ENCODE peak calls at places on chromosomes 7 and 10, in seven cellular contexts. K is nephron progenitor cell; A is activated CD4-positive, alpha-beta T cell treated with anti-CD3 and anti-CD28 coated beads, Interleukin-2, amount 50 U/mL, for 48 hours; N is T-cell; O is RWPE1; M is skeletal muscle cell; Z is activated T-cell treated with anti-CD3 and anti-CD28 coated beads, Interleukin-2, amount 50 U/mL, for 72 hours. S is an unnamed sample.

GRCh38 chr7:47458057-47458456 is 123.9 kb downstream of the TNS3 start:
- DNase-seq in N (no peak), K (no peak), Z (no peak), A (no peak), O (peak; percentile 34), M (peak; percentile 89), S (no peak)

GRCh38 chr7:140017543-140017942 is 45.2 kb downstream of the PARP12 start:
- DNase-seq in A (no peak), N (no peak), O (no peak), M (no peak), K (no peak), Z (no peak), S (no peak)

GRCh38 chr7:102432476-102433318 is 678 bp upstream of the ORAI2 start:
- DNase-seq in M (no peak), O (no peak), N (no peak), K (peak; percentile 40), A (no peak), Z (no peak), S (no peak)

GRCh38 chr10:132554991-132555647 is 17.5 kb downstream of the INPP5A start:
- DNase-seq in O (no peak), K (no peak), N (peak; percentile 42), A (no peak), M (no peak), Z (no peak), S (no peak)

GRCh38 chr10:120963587-120964220 is 112.5 kb downstream of the WDR11 start:
- DNase-seq in Z (no peak), M (no peak), K (no peak), N (no peak), A (no peak), O (no peak), S (no peak)

GRCh38 chr10:93813507-93814465 is 56.0 kb downstream of the LGI1 start:
- DNase-seq in N (no peak), O (peak; percentile 31), Z (peak; percentile 47), A (peak; percentile 60), K (peak; percentile 54), M (no peak), S (peak; percentile 61)

GRCh38 chr10:92407305-92408016 is 116.5 kb downstream of the MARCHF5 start:
- DNase-seq in N (no peak), O (no peak), A (no peak), Z (no peak), M (no peak), K (no peak), S (no peak)

GRCh38 chr10:116287906-116288501 is 15.0 kb upstream of the GFRA1 start:
- DNase-seq in K (peak; percentile 45), O (peak; percentile 48), M (no peak), N (no peak), A (no peak), Z (peak; percentile 10), S (peak; percentile 23)

GRCh38 chr10:43689955-43690771 is 41.5 kb upstream of the ZNF32 start:
- DNase-seq in K (peak; percentile 93), O (peak; percentile 48), N (peak; percentile 79), M (peak; percentile 38), A (peak; percentile 87), Z (peak; percentile 87), S (peak; percentile 89)

GRCh38 chr7:30844483-30844874 is 67.2 kb upstream of the AQP1 start:
- DNase-seq in O (no peak), N (no peak), A (no peak), Z (no peak), M (no peak), K (no peak), S (no peak)